ENCODE peak calls at places on chromosomes 16 and 17, in eight cellular contexts. A, X, Q, U, J, C, Z and B are unnamed samples.

GRCh38 chr16:49699718-49700117 is 156.2 kb downstream of the ZNF423 start:
- DNase-seq in A (no peak), X (no peak), Q (peak), U (no peak), J (no peak), C (no peak), Z (peak), B (no peak)

GRCh38 chr16:11609474-11610120 is 22.9 kb upstream of the LITAF start:
- DNase-seq in A (no peak), X (no peak), Q (no peak), U (no peak), J (no peak), C (no peak), Z (no peak), B (peak)

GRCh38 chr16:50839920-50840729 is 98.2 kb downstream of the CYLD start:
- DNase-seq in A (no peak), X (no peak), Q (peak), U (no peak), J (no peak), C (no peak), Z (no peak), B (no peak)

GRCh38 chr17:6269474-6269873 is 165.4 kb downstream of the AIPL1 start:
- DNase-seq in A (peak), X (no peak), Q (peak), U (peak), J (peak), C (peak), Z (peak), B (no peak)

GRCh38 chr17:81039096-81039495 is 4.1 kb downstream of the BAIAP2 start:
- DNase-seq in A (no peak), X (no peak), Q (no peak), U (no peak), J (no peak), C (no peak), Z (no peak), B (no peak)

GRCh38 chr17:10730956-10731879 is 1.4 kb upstream of the TMEM220 start:
- DNase-seq in A (peak), X (no peak), Q (peak), U (no peak), J (no peak), C (no peak), Z (no peak), B (no peak)

GRCh38 chr16:53773150-53773846 is 69.3 kb downstream of the FTO start:
- DNase-seq in A (peak), X (no peak), Q (peak), U (peak), J (peak), C (peak), Z (no peak), B (no peak)

GRCh38 chr16:12569061-12569460 is 234.6 kb downstream of the CPPED1 start:
- DNase-seq in A (no peak), X (no peak), Q (no peak), U (no peak), J (no peak), C (no peak), Z (no peak), B (no peak)

DNA sequence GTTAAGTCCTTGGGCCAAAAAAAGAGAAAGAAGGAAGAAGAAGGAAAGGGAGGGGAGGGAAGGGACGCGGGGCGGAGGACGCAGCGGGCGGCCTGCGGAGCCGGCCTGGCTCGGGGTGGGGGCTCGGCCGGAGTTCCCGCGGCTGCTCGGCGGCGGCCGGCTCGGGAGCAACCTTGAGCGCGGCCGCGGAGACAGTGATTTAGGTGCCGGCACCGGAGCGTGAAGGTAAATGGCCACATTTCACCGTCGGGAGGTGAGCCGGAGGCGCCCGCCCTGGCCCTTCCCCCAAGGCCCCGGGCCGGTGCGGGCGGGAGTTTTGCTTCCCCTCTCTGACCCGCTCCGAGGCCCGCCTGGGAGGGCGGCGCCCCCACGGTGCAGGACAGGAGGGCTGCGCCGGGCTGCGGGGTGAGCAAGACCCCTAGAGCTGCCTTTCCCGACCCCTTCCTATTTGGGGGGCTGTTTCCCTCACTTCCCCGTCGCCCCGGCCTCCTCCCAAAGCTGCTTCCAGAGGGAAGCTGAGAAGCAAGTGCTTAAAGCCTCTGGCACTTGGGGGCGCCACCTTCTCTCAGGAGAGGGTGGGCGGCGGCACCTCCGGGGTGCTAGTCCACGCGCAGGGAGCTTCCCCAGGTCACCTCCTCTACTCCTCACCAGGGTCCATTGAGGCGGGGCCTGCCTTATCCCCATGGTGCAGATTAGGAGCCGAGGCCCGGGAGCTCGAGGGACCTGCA is 56.5 kb downstream of the MRM1 start:
- DNase-seq in A (peak), X (no peak), Q (peak), U (peak), J (no peak), C (no peak), Z (no peak), B (peak)
- TF ChIP-seq CTCF in A (no peak), X (no peak), Q (peak), U (peak), J (no peak), C (peak), Z (no peak), B (no peak)

GRCh38 chr17:42388381-42389134 is at the start of gene STAT3:
- DNase-seq in A (peak), X (peak), Q (peak), U (peak), J (peak), C (peak), Z (peak), B (peak)
- TF ChIP-seq CTCF in A (no peak), X (no peak), Q (no peak), U (no peak), J (no peak), C (no peak), Z (no peak), B (no peak)

GRCh38 chr17:82105882-82106696 is 8.1 kb upstream of the FASN start:
- DNase-seq in A (peak), X (no peak), Q (peak), U (peak), J (no peak), C (peak), Z (no peak), B (peak)
- TF ChIP-seq CTCF in A (no peak), X (peak), Q (peak), U (peak), J (no peak), C (peak), Z (peak), B (peak)

GRCh38 chr16:30657866-30658730 is at the start of gene FBRS:
- DNase-seq in A (peak), X (peak), Q (peak), U (peak), J (peak), C (peak), Z (peak), B (peak)

GRCh38 chr16:30660424-30661251 is 2.4 kb downstream of the FBRS start:
- DNase-seq in A (peak), X (peak), Q (no peak), U (no peak), J (no peak), C (peak), Z (no peak), B (no peak)

GRCh38 chr16:30658731-30659506 is 688 bp downstream of the FBRS start:
- DNase-seq in A (peak), X (peak), Q (peak), U (peak), J (peak), C (peak), Z (peak), B (peak)

GRCh38 chr16:30656974-30657865 is 1.0 kb upstream of the FBRS start:
- DNase-seq in A (peak), X (no peak), Q (no peak), U (no peak), J (no peak), C (no peak), Z (no peak), B (no peak)

DNA sequence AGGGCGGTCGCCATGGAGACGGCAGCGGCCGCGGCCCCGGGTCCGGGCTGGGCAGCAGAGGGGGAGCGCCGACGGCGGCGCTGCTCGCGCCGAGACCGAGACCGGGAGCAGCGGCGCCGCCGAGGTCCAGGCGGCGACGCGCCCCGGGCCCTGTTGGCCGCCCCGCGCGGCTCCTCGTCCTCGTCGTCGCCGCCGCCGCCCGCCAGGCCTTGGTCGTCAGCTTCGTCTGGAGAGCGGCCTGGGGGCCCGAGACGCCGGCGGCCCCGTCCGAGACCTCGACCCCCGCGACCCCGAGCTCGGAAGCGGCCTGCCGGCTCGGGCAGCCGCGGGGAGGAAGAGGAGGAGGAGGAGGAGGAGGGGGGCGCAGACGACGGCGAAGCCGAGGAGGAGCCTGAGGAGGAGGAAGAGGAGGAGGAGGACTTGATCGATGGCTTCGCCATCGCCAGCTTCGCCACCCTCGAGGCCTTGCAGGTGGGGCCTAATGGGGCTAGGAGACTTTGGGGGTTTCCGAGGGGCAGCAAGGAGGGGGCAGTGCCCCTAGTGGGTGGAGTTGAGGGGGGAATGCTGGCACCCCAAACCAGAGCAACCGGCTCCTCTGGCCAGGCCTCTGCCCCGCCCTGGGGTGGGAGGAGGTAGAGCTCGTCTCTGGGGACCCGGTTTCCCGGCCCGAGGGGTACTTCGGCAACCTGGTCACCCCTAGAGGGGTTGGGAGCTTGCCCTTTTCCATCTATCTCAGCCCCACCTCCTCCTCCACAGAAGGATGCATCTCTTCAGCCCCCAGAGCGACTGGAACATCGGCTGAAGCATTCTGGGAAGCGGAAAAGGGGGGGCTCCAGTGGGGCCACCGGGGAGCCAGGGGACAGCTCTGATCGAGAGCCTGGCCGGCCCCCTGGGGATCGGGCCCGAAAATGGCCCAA is 1.5 kb downstream of the FBRS start:
- DNase-seq in A (peak), X (peak), Q (peak), U (no peak), J (peak), C (peak), Z (no peak), B (peak)
- TF ChIP-seq CTCF in A (no peak), X (no peak), Q (no peak), U (no peak), J (no peak), C (no peak), Z (no peak), B (peak)

GRCh38 chr17:55533611-55534010 is 22.4 kb upstream of the SMIM36 start:
- DNase-seq in A (no peak), X (no peak), Q (no peak), U (no peak), J (no peak), C (no peak), Z (no peak), B (no peak)

GRCh38 chr17:55532670-55533069 is 21.4 kb upstream of the SMIM36 start:
- DNase-seq in A (no peak), X (no peak), Q (no peak), U (no peak), J (no peak), C (no peak), Z (no peak), B (no peak)

GRCh38 chr17:55531053-55531728 is 19.9 kb upstream of the SMIM36 start:
- DNase-seq in A (no peak), X (no peak), Q (no peak), U (no peak), J (no peak), C (no peak), Z (no peak), B (no peak)

GRCh38 chr17:55527520-55528118 is 16.4 kb upstream of the SMIM36 start:
- DNase-seq in A (peak), X (no peak), Q (peak), U (peak), J (no peak), C (peak), Z (no peak), B (peak)

GRCh38 chr17:55530064-55530463 is 18.8 kb upstream of the SMIM36 start:
- DNase-seq in A (no peak), X (no peak), Q (no peak), U (no peak), J (no peak), C (no peak), Z (no peak), B (no peak)
- TF ChIP-seq CTCF in A (no peak), X (no peak), Q (no peak), U (no peak), J (no peak), C (no peak), Z (no peak), B (no peak)